ENCODE peak calls at places on chromosomes 7 and 10, in nine cellular contexts. One of them, this sample, is unnamed.

GRCh38 chr7:134902058-134902457 is 84.2 kb upstream of the AGBL3 start:
- DNase-seq in NCI-H1694: no peak
- DNase-seq in germinal center: no peak
- DNase-seq in Caki2: no peak
- DNase-seq in IMR-90: no peak
- DNase-seq in BE2C: no peak
- DNase-seq in fibroblast of lung: no peak
- DNase-seq in NCI-H2107: no peak
- DNase-seq in left ventricle myocardium superior: no peak
- DNase-seq in this sample: no peak

GRCh38 chr10:24238527-24239247 is 29.7 kb downstream of the KIAA1217 start:
- DNase-seq in NCI-H1694: no peak
- DNase-seq in germinal center: no peak
- DNase-seq in Caki2: no peak
- DNase-seq in IMR-90: no peak
- DNase-seq in BE2C: no peak
- DNase-seq in fibroblast of lung: no peak
- DNase-seq in NCI-H2107: no peak
- DNase-seq in left ventricle myocardium superior: no peak
- DNase-seq in this sample: no peak

GRCh38 chr10:20954519-20954918 is 57.4 kb upstream of the NEBL start:
- DNase-seq in NCI-H1694: no peak
- DNase-seq in germinal center: no peak
- DNase-seq in Caki2: no peak
- DNase-seq in IMR-90: no peak
- DNase-seq in BE2C: no peak
- DNase-seq in fibroblast of lung: no peak
- DNase-seq in NCI-H2107: no peak
- DNase-seq in left ventricle myocardium superior: no peak
- DNase-seq in this sample: no peak

GRCh38 chr7:120733143-120733542 is 124.8 kb downstream of the TSPAN12 start:
- DNase-seq in NCI-H1694: no peak
- DNase-seq in germinal center: no peak
- DNase-seq in Caki2: peak
- DNase-seq in IMR-90: peak
- DNase-seq in BE2C: no peak
- DNase-seq in fibroblast of lung: peak
- DNase-seq in NCI-H2107: no peak
- DNase-seq in left ventricle myocardium superior: no peak
- DNase-seq in this sample: no peak

GRCh38 chr7:139572071-139572470 is 48.6 kb downstream of the CLEC2L start:
- DNase-seq in NCI-H1694: no peak
- DNase-seq in germinal center: no peak
- DNase-seq in Caki2: no peak
- DNase-seq in IMR-90: no peak
- DNase-seq in BE2C: no peak
- DNase-seq in fibroblast of lung: no peak
- DNase-seq in NCI-H2107: no peak
- DNase-seq in left ventricle myocardium superior: no peak
- DNase-seq in this sample: no peak

GRCh38 chr10:15725603-15726002 is 5.9 kb upstream of the ITGA8 start:
- DNase-seq in NCI-H1694: peak
- DNase-seq in germinal center: no peak
- DNase-seq in Caki2: peak
- DNase-seq in IMR-90: peak
- DNase-seq in BE2C: peak
- DNase-seq in fibroblast of lung: peak
- DNase-seq in NCI-H2107: no peak
- DNase-seq in left ventricle myocardium superior: no peak
- DNase-seq in this sample: peak

GRCh38 chr7:108002726-108003590 is at the start of gene LAMB1:
- DNase-seq in NCI-H1694: peak
- DNase-seq in germinal center: peak
- DNase-seq in Caki2: peak
- DNase-seq in IMR-90: peak
- DNase-seq in BE2C: peak
- DNase-seq in fibroblast of lung: peak
- DNase-seq in NCI-H2107: no peak
- DNase-seq in left ventricle myocardium superior: peak
- DNase-seq in this sample: peak

GRCh38 chr10:96400465-96400864 is 41.7 kb upstream of the OPALIN start:
- DNase-seq in NCI-H1694: no peak
- DNase-seq in germinal center: no peak
- DNase-seq in Caki2: no peak
- DNase-seq in IMR-90: no peak
- DNase-seq in BE2C: no peak
- DNase-seq in fibroblast of lung: no peak
- DNase-seq in NCI-H2107: no peak
- DNase-seq in left ventricle myocardium superior: no peak
- DNase-seq in this sample: no peak

GRCh38 chr7:24881622-24882021 is 98.4 kb downstream of the OSBPL3 start:
- DNase-seq in NCI-H1694: no peak
- DNase-seq in germinal center: no peak
- DNase-seq in Caki2: no peak
- DNase-seq in IMR-90: no peak
- DNase-seq in BE2C: no peak
- DNase-seq in fibroblast of lung: no peak
- DNase-seq in NCI-H2107: no peak
- DNase-seq in left ventricle myocardium superior: no peak
- DNase-seq in this sample: no peak

GRCh38 chr7:44978511-44979366 is at the start of gene MYO1G:
- DNase-seq in NCI-H1694: no peak
- DNase-seq in germinal center: peak
- DNase-seq in Caki2: no peak
- DNase-seq in IMR-90: no peak
- DNase-seq in BE2C: no peak
- DNase-seq in fibroblast of lung: no peak
- DNase-seq in NCI-H2107: no peak
- DNase-seq in left ventricle myocardium superior: peak
- DNase-seq in this sample: no peak

GRCh38 chr10:775245-776075 is 86.0 kb upstream of the DIP2C start:
- DNase-seq in NCI-H1694: no peak
- DNase-seq in germinal center: no peak
- DNase-seq in Caki2: peak
- DNase-seq in IMR-90: peak
- DNase-seq in BE2C: no peak
- DNase-seq in fibroblast of lung: peak
- DNase-seq in NCI-H2107: no peak
- DNase-seq in left ventricle myocardium superior: no peak
- DNase-seq in this sample: no peak

GRCh38 chr7:43693687-43694398 is 35.5 kb downstream of the COA1 start:
- DNase-seq in NCI-H1694: no peak
- DNase-seq in germinal center: no peak
- DNase-seq in Caki2: peak
- DNase-seq in IMR-90: peak
- DNase-seq in BE2C: no peak
- DNase-seq in fibroblast of lung: peak
- DNase-seq in NCI-H2107: no peak
- DNase-seq in left ventricle myocardium superior: no peak
- DNase-seq in this sample: no peak

GRCh38 chr10:59781511-59781910 is 28.3 kb upstream of the MRLN start:
- DNase-seq in NCI-H1694: no peak
- DNase-seq in germinal center: no peak
- DNase-seq in Caki2: no peak
- DNase-seq in IMR-90: no peak
- DNase-seq in BE2C: no peak
- DNase-seq in fibroblast of lung: no peak
- DNase-seq in NCI-H2107: no peak
- DNase-seq in left ventricle myocardium superior: no peak
- DNase-seq in this sample: no peak

GRCh38 chr7:122626785-122627184 is 72.1 kb downstream of the RNF133 start:
- DNase-seq in NCI-H1694: no peak
- DNase-seq in germinal center: no peak
- DNase-seq in Caki2: no peak
- DNase-seq in IMR-90: no peak
- DNase-seq in BE2C: no peak
- DNase-seq in fibroblast of lung: no peak
- DNase-seq in NCI-H2107: no peak
- DNase-seq in left ventricle myocardium superior: no peak
- DNase-seq in this sample: no peak

GRCh38 chr10:9615179-9615578 is 1402.5 kb upstream of the CELF2 start:
- DNase-seq in NCI-H1694: no peak
- DNase-seq in germinal center: no peak
- DNase-seq in Caki2: no peak
- DNase-seq in IMR-90: peak
- DNase-seq in BE2C: no peak
- DNase-seq in fibroblast of lung: peak
- DNase-seq in NCI-H2107: no peak
- DNase-seq in left ventricle myocardium superior: no peak
- DNase-seq in this sample: no peak

GRCh38 chr10:104218751-104219150 is 13.4 kb downstream of the CFAP43 start:
- DNase-seq in NCI-H1694: no peak
- DNase-seq in germinal center: no peak
- DNase-seq in Caki2: no peak
- DNase-seq in IMR-90: no peak
- DNase-seq in BE2C: no peak
- DNase-seq in fibroblast of lung: no peak
- DNase-seq in NCI-H2107: no peak
- DNase-seq in left ventricle myocardium superior: no peak
- DNase-seq in this sample: no peak

GRCh38 chr7:157702311-157703023 is 365.7 kb downstream of the DNAJB6 start:
- DNase-seq in NCI-H1694: peak
- DNase-seq in germinal center: no peak
- DNase-seq in Caki2: no peak
- DNase-seq in IMR-90: no peak
- DNase-seq in BE2C: peak
- DNase-seq in fibroblast of lung: no peak
- DNase-seq in NCI-H2107: no peak
- DNase-seq in left ventricle myocardium superior: no peak
- DNase-seq in this sample: peak

GRCh38 chr10:5698062-5698461 is 13.4 kb downstream of the TASOR2 start:
- DNase-seq in NCI-H1694: no peak
- DNase-seq in germinal center: no peak
- DNase-seq in Caki2: no peak
- DNase-seq in IMR-90: no peak
- DNase-seq in BE2C: no peak
- DNase-seq in fibroblast of lung: no peak
- DNase-seq in NCI-H2107: no peak
- DNase-seq in left ventricle myocardium superior: no peak
- DNase-seq in this sample: no peak

GRCh38 chr10:124126711-124127385 is 33.5 kb upstream of the CHST15 start:
- DNase-seq in NCI-H1694: no peak
- DNase-seq in germinal center: no peak
- DNase-seq in Caki2: no peak
- DNase-seq in IMR-90: no peak
- DNase-seq in BE2C: peak
- DNase-seq in fibroblast of lung: no peak
- DNase-seq in NCI-H2107: no peak
- DNase-seq in left ventricle myocardium superior: no peak
- DNase-seq in this sample: no peak

GRCh38 chr7:31203551-31203950 is 137.0 kb downstream of the NEUROD6 start:
- DNase-seq in NCI-H1694: no peak
- DNase-seq in germinal center: no peak
- DNase-seq in Caki2: no peak
- DNase-seq in IMR-90: no peak
- DNase-seq in BE2C: no peak
- DNase-seq in fibroblast of lung: no peak
- DNase-seq in NCI-H2107: no peak
- DNase-seq in left ventricle myocardium superior: no peak
- DNase-seq in this sample: no peak

GRCh38 chr7:30796105-30796869 is 25.1 kb downstream of the MINDY4 start:
- DNase-seq in NCI-H1694: no peak
- DNase-seq in germinal center: no peak
- DNase-seq in Caki2: peak
- DNase-seq in IMR-90: peak
- DNase-seq in BE2C: no peak
- DNase-seq in fibroblast of lung: peak
- DNase-seq in NCI-H2107: no peak
- DNase-seq in left ventricle myocardium superior: no peak
- DNase-seq in this sample: no peak

GRCh38 chr7:26361637-26362036 is 70.0 kb downstream of the SNX10 start:
- DNase-seq in NCI-H1694: no peak
- DNase-seq in germinal center: no peak
- DNase-seq in Caki2: no peak
- DNase-seq in IMR-90: no peak
- DNase-seq in BE2C: no peak
- DNase-seq in fibroblast of lung: no peak
- DNase-seq in NCI-H2107: no peak
- DNase-seq in left ventricle myocardium superior: no peak
- DNase-seq in this sample: no peak

GRCh38 chr7:5354460-5355279 is 69.0 kb downstream of the TNRC18 start:
- DNase-seq in NCI-H1694: no peak
- DNase-seq in germinal center: no peak
- DNase-seq in Caki2: no peak
- DNase-seq in IMR-90: peak
- DNase-seq in BE2C: peak
- DNase-seq in fibroblast of lung: peak
- DNase-seq in NCI-H2107: no peak
- DNase-seq in left ventricle myocardium superior: peak
- DNase-seq in this sample: no peak

GRCh38 chr7:74097937-74098614 is 14.5 kb downstream of the LIMK1 start:
- DNase-seq in NCI-H1694: no peak
- DNase-seq in germinal center: no peak
- DNase-seq in Caki2: peak
- DNase-seq in IMR-90: peak
- DNase-seq in BE2C: peak
- DNase-seq in fibroblast of lung: peak
- DNase-seq in NCI-H2107: no peak
- DNase-seq in left ventricle myocardium superior: no peak
- DNase-seq in this sample: no peak

GRCh38 chr7:15675379-15675778 is 11.1 kb downstream of the MEOX2 start:
- DNase-seq in NCI-H1694: no peak
- DNase-seq in germinal center: no peak
- DNase-seq in Caki2: no peak
- DNase-seq in IMR-90: no peak
- DNase-seq in BE2C: no peak
- DNase-seq in fibroblast of lung: no peak
- DNase-seq in NCI-H2107: no peak
- DNase-seq in left ventricle myocardium superior: no peak
- DNase-seq in this sample: no peak

GRCh38 chr10:111316607-111317006 is 239.8 kb downstream of the ADRA2A start:
- DNase-seq in NCI-H1694: no peak
- DNase-seq in germinal center: no peak
- DNase-seq in Caki2: peak
- DNase-seq in IMR-90: no peak
- DNase-seq in BE2C: peak
- DNase-seq in fibroblast of lung: no peak
- DNase-seq in NCI-H2107: peak
- DNase-seq in left ventricle myocardium superior: no peak
- DNase-seq in this sample: no peak

GRCh38 chr7:16785846-16786245 is 19.0 kb downstream of the AGR2 start:
- DNase-seq in NCI-H1694: no peak
- DNase-seq in germinal center: no peak
- DNase-seq in Caki2: no peak
- DNase-seq in IMR-90: no peak
- DNase-seq in BE2C: no peak
- DNase-seq in fibroblast of lung: no peak
- DNase-seq in NCI-H2107: no peak
- DNase-seq in left ventricle myocardium superior: no peak
- DNase-seq in this sample: no peak

GRCh38 chr10:88903715-88904114 is 23.7 kb downstream of the STAMBPL1 start:
- DNase-seq in NCI-H1694: no peak
- DNase-seq in germinal center: no peak
- DNase-seq in Caki2: no peak
- DNase-seq in IMR-90: no peak
- DNase-seq in BE2C: no peak
- DNase-seq in fibroblast of lung: no peak
- DNase-seq in NCI-H2107: no peak
- DNase-seq in left ventricle myocardium superior: no peak
- DNase-seq in this sample: peak

GRCh38 chr7:156307193-156307592 is 333.4 kb upstream of the RNF32 start:
- DNase-seq in NCI-H1694: no peak
- DNase-seq in germinal center: no peak
- DNase-seq in Caki2: no peak
- DNase-seq in IMR-90: no peak
- DNase-seq in BE2C: no peak
- DNase-seq in fibroblast of lung: no peak
- DNase-seq in NCI-H2107: no peak
- DNase-seq in left ventricle myocardium superior: no peak
- DNase-seq in this sample: no peak

GRCh38 chr10:63421591-63421990 is 44.2 kb downstream of the JMJD1C start:
- DNase-seq in NCI-H1694: no peak
- DNase-seq in germinal center: peak
- DNase-seq in Caki2: no peak
- DNase-seq in IMR-90: no peak
- DNase-seq in BE2C: no peak
- DNase-seq in fibroblast of lung: no peak
- DNase-seq in NCI-H2107: no peak
- DNase-seq in left ventricle myocardium superior: no peak
- DNase-seq in this sample: no peak

GRCh38 chr10:113007343-113007771 is 57.3 kb downstream of the TCF7L2 start:
- DNase-seq in NCI-H1694: no peak
- DNase-seq in germinal center: no peak
- DNase-seq in Caki2: no peak
- DNase-seq in IMR-90: no peak
- DNase-seq in BE2C: no peak
- DNase-seq in fibroblast of lung: no peak
- DNase-seq in NCI-H2107: no peak
- DNase-seq in left ventricle myocardium superior: no peak
- DNase-seq in this sample: no peak

This sample was measured in DMS 273 treated with DMSO at 0.1 percent for 48 hours.